ENCODE peak calls at places on chromosome 6, in six cellular contexts. N is ascending aorta; H is nucleus accumbens; R is T follicular helper cell; O is activated T-helper 1 cell treated with anti-CD3 and anti-CD28 coated beads, Interleukin-12 subunit alpha, Interleukin-12 subunit beta, Interleukin-2, Interleukin-4 antibody, amounts not matched to agents 30 ng/mL and 10 ng/mL and 1 ng/mL, durations not matched to agents 14 hours and 24 hours and 36 hours; M is activated T-cell treated with anti-CD3 and anti-CD28 coated beads, Interleukin-2, amount 50 U/mL, for 72 hours. Q is an unnamed sample.

GRCh38 chr6:104930939-104931338 is 26.0 kb upstream of the LIN28B start:
- DNase-seq in O (no peak), H (no peak), M (no peak), N (no peak), R (no peak), Q (no peak)

GRCh38 chr6:161191671-161192070 is 82.2 kb downstream of the AGPAT4 start:
- DNase-seq in O (no peak), N (no peak), R (no peak), M (no peak), H (no peak), Q (no peak)

GRCh38 chr6:89966250-89966588 is 72.0 kb downstream of the GJA10 start:
- DNase-seq in H (no peak), N (no peak), O (no peak), R (no peak), M (no peak), Q (no peak)

GRCh38 chr6:38012573-38012972 is 193.0 kb downstream of the ZFAND3 start:
- DNase-seq in R (no peak), M (no peak), N (no peak), O (no peak), H (no peak), Q (no peak)

GRCh38 chr6:4672772-4673171 is 103.4 kb upstream of the CDYL start:
- DNase-seq in O (no peak), M (no peak), N (no peak), R (no peak), H (no peak), Q (peak; percentile 18)

GRCh38 chr6:133817460-133818047 is 71.4 kb upstream of the TCF21 start:
- DNase-seq in M (peak; percentile 37), R (peak; percentile 9), H (no peak), N (no peak), O (no peak), Q (no peak)

GRCh38 chr6:15754035-15754705 is 91.3 kb upstream of the DTNBP1 start:
- DNase-seq in O (no peak), H (no peak), M (no peak), N (no peak), R (no peak), Q (no peak)

GRCh38 chr6:143592335-143592734 is 80.8 kb upstream of the FUCA2 start:
- DNase-seq in R (no peak), H (no peak), M (no peak), N (no peak), O (no peak), Q (no peak)

GRCh38 chr6:17341891-17342290 is 51.5 kb upstream of the CAP2 start:
- DNase-seq in M (no peak), O (no peak), N (no peak), H (no peak), R (no peak), Q (no peak)

GRCh38 chr6:123064038-123064437 is 68.0 kb downstream of the CLVS2 start:
- DNase-seq in N (no peak), H (no peak), O (no peak), M (no peak), R (no peak), Q (no peak)

GRCh38 chr6:15535495-15536200 is 127.2 kb downstream of the DTNBP1 start:
- DNase-seq in R (no peak), O (no peak), M (no peak), N (no peak), H (no peak), Q (peak; percentile 13)

GRCh38 chr6:4802312-4802935 is 26.2 kb downstream of the CDYL start:
- DNase-seq in O (no peak), M (no peak), N (no peak), R (no peak), H (no peak), Q (no peak)

GRCh38 chr6:53466257-53466656 is 78.6 kb downstream of the GCLC start:
- DNase-seq in N (no peak), O (no peak), M (no peak), H (no peak), R (no peak), Q (no peak)

GRCh38 chr6:148517518-148517917 is 174.9 kb downstream of the SASH1 start:
- DNase-seq in N (no peak), H (no peak), O (no peak), M (no peak), R (no peak), Q (no peak)

GRCh38 chr6:100455230-100456124 is 9.2 kb downstream of the SIM1 start:
- DNase-seq in M (no peak), O (no peak), H (no peak), N (no peak), R (no peak), Q (no peak)

GRCh38 chr6:14401181-14401745 is 283.7 kb downstream of the CD83 start:
- DNase-seq in R (no peak), O (no peak), H (no peak), N (no peak), M (no peak), Q (no peak)

GRCh38 chr6:127554435-127555006 is 22.5 kb upstream of the C6orf58 start:
- DNase-seq in N (no peak), M (peak; percentile 21), R (no peak), H (no peak), O (no peak), Q (no peak)

GRCh38 chr6:81792826-81793225 is 40.3 kb upstream of the TENT5A start:
- DNase-seq in N (no peak), R (no peak), H (no peak), M (no peak), O (no peak), Q (no peak)

GRCh38 chr6:137089305-137089704 is 44.5 kb upstream of the IL20RA start:
- DNase-seq in R (no peak), N (no peak), H (no peak), O (no peak), M (no peak), Q (peak; percentile 58)

GRCh38 chr6:163554663-163555062 is 140.1 kb downstream of the QKI start:
- DNase-seq in O (peak; percentile 30), N (no peak), R (peak; percentile 25), H (no peak), M (peak; percentile 54), Q (peak; percentile 30)

GRCh38 chr6:151160869-151161268 is 78.9 kb upstream of the AKAP12 start:
- DNase-seq in O (no peak), M (no peak), R (no peak), H (no peak), N (no peak), Q (peak; percentile 87)

GRCh38 chr6:20269147-20269546 is 56.9 kb upstream of the MBOAT1 start:
- DNase-seq in H (no peak), O (no peak), N (no peak), R (no peak), M (no peak), Q (no peak)